ENCODE peak calls at places on chromosomes 1 and 21, in seven cellular contexts. U is SK-N-SH, P is K562, K is H1, A is HepG2, G is HCT116, N is GM12878. T is an unnamed sample.

GRCh38 chr1:25727819-25728286 is 72.1 kb upstream of the SELENON start:
- DNase-seq in P (peak; percentile 33), G (no peak), K (peak; percentile 50), N (no peak), A (peak; percentile 23), U (peak; percentile 82), T (no peak)

GRCh38 chr1:227844320-227845114 is 29.0 kb downstream of the PRSS38 start:
- DNase-seq in G (no peak), K (no peak), N (no peak), A (no peak), P (no peak), U (no peak), T (no peak)

GRCh38 chr1:111290104-111290503 is 547 bp upstream of the CHIA start:
- DNase-seq in A (no peak), U (no peak), P (no peak), G (no peak), K (no peak), N (no peak), T (no peak)

GRCh38 chr1:198919667-198920398 is 281.0 kb downstream of the PTPRC start:
- DNase-seq in P (no peak), G (no peak), U (no peak), A (no peak), K (no peak), N (no peak), T (no peak)

GRCh38 chr1:78102082-78102481 is 56.3 kb downstream of the GIPC2 start:
- DNase-seq in N (no peak), K (no peak), G (no peak), A (no peak), U (no peak), P (no peak), T (no peak)

GRCh38 chr1:87092852-87093251 is 178.4 kb downstream of the HS2ST1 start:
- DNase-seq in A (no peak), N (no peak), U (no peak), G (no peak), P (no peak), K (no peak), T (no peak)

GRCh38 chr1:224921354-224921753 is 8.1 kb upstream of the DNAH14 start:
- DNase-seq in N (no peak), A (no peak), P (no peak), G (no peak), U (no peak), K (no peak), T (no peak)

GRCh38 chr1:28642056-28642846 is 616 bp downstream of the TAF12 start:
- DNase-seq in G (no peak), A (no peak), K (no peak), N (no peak), P (no peak), U (no peak), T (no peak)

GRCh38 chr1:162970021-162970420 is 99.1 kb upstream of the RGS4 start:
- DNase-seq in N (no peak), U (no peak), A (no peak), P (no peak), K (no peak), G (no peak), T (no peak)

GRCh38 chr1:157357111-157357510 is 195.2 kb downstream of the FCRL5 start:
- DNase-seq in A (no peak), P (no peak), K (no peak), N (no peak), G (no peak), U (no peak), T (no peak)

GRCh38 chr1:19468397-19468956 is 16.9 kb downstream of the CAPZB start:
- DNase-seq in G (no peak), N (no peak), P (peak; percentile 75), A (peak; percentile 60), U (no peak), K (no peak), T (no peak)

GRCh38 chr1:203612932-203613682 is 13.5 kb upstream of the ATP2B4 start:
- DNase-seq in U (no peak), K (no peak), N (no peak), A (no peak), P (no peak), G (no peak), T (no peak)

GRCh38 chr1:176858421-176858916 is 306.0 kb downstream of the ASTN1 start:
- DNase-seq in K (no peak), U (no peak), P (no peak), N (no peak), A (no peak), G (no peak), T (no peak)

GRCh38 chr1:47513393-47513792 is 75.5 kb downstream of the FOXD2 start:
- DNase-seq in U (no peak), A (no peak), P (no peak), K (no peak), G (no peak), N (no peak), T (peak; percentile 11)

GRCh38 chr1:8092603-8093141 is 66.6 kb upstream of the ERRFI1 start:
- DNase-seq in K (no peak), N (no peak), A (no peak), G (no peak), P (no peak), U (no peak), T (no peak)

GRCh38 chr1:19762175-19762779 is 37.4 kb downstream of the TMCO4 start:
- DNase-seq in U (peak; percentile 75), G (no peak), A (peak; percentile 6), N (no peak), P (peak; percentile 87), K (peak; percentile 84), T (peak; percentile 44)

GRCh38 chr1:217431395-217431794 is 199.5 kb downstream of the GPATCH2 start:
- DNase-seq in P (no peak), U (no peak), N (no peak), K (no peak), A (no peak), G (no peak), T (peak; percentile 17)

GRCh38 chr21:45224189-45224938 is 63.3 kb downstream of the POFUT2 start:
- DNase-seq in P (no peak), U (no peak), A (no peak), G (no peak), K (no peak), N (no peak), T (no peak)

GRCh38 chr1:159867322-159868064 is 5.0 kb upstream of the VSIG8 start:
- DNase-seq in P (no peak), U (no peak), K (no peak), G (no peak), A (no peak), N (no peak), T (peak; percentile 88)
- TF ChIP-seq JUND in P (no peak), U (no peak), K (no peak), G (no peak), A (no peak), N (no peak), T (no peak)

GRCh38 chr1:68904472-68904871 is 407.6 kb upstream of the DEPDC1 start:
- DNase-seq in P (no peak), N (no peak), A (no peak), K (no peak), U (no peak), G (no peak), T (no peak)
- TF ChIP-seq JUND in P (no peak), N (no peak), A (no peak), K (peak; percentile 62), U (no peak), G (no peak), T (no peak)

GRCh38 chr1:56531624-56532358 is 47.6 kb downstream of the PLPP3 start:
- DNase-seq in N (no peak), A (no peak), P (no peak), U (peak; percentile 41), K (no peak), G (no peak), T (no peak)

GRCh38 chr1:56533197-56533596 is 46.2 kb downstream of the PLPP3 start:
- DNase-seq in K (no peak), A (no peak), G (no peak), P (no peak), U (no peak), N (no peak), T (no peak)

GRCh38 chr1:56533621-56534020 is 45.7 kb downstream of the PLPP3 start:
- DNase-seq in G (no peak), N (no peak), P (no peak), U (no peak), K (no peak), A (no peak), T (no peak)

GRCh38 chr1:56534252-56534651 is 45.1 kb downstream of the PLPP3 start:
- DNase-seq in K (no peak), N (no peak), U (no peak), A (no peak), P (no peak), G (no peak), T (no peak)

DNA sequence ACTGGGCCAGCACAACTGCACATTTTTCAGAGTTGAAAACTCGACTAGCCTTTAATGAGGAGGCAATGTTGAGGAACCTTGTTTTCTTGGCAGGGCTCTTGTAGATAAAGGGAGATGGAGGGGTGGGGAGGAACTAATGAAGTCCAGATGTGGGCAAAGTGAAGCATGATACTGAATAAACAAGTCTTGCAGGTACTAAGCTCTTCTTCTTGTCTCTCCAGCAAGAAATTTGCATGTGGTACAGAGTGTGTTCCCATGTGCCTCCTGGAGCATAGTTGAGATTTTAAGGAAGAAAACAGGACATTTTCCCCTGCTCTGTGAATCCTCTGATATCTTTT is 47.0 kb downstream of the PLPP3 start:
- DNase-seq in G (no peak), N (no peak), A (no peak), K (no peak), P (no peak), U (no peak), T (no peak)
- TF ChIP-seq JUND in G (no peak), N (no peak), A (no peak), K (no peak), P (no peak), U (no peak), T (no peak)

DNA sequence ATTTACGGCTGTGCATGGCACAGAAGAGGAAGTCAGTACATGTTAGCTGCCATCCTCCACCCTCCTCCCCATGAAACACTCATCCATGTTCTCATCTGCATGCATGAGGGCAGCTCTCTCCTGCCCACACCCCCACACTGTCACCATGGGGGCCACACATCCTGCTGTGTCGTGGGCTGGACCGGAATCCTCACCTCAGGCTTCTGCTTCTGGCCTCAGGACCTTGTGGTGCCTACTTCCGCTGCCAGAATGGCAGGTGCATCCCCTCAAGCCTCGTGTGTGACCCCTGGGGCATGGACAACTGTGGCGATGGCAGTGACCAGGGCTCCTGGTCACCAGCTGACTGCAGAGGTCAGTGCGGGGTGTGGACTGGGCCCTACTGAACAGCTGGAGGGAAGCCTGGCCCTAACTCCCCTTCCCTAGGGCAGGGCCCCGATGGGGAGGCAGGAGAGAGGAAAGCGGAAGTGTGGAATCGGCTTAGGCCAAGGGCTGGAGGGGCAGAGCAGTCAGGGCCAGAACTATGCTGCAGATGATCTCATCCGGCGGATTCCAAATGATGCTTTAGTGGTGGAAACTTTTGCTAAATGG is 3.8 kb downstream of the LDLRAD2 start:
- DNase-seq in N (no peak), P (no peak), U (peak; percentile 16), G (no peak), K (no peak), A (no peak), T (no peak)
- TF ChIP-seq JUND in N (no peak), P (no peak), U (no peak), G (no peak), K (no peak), A (no peak), T (no peak)

DNA sequence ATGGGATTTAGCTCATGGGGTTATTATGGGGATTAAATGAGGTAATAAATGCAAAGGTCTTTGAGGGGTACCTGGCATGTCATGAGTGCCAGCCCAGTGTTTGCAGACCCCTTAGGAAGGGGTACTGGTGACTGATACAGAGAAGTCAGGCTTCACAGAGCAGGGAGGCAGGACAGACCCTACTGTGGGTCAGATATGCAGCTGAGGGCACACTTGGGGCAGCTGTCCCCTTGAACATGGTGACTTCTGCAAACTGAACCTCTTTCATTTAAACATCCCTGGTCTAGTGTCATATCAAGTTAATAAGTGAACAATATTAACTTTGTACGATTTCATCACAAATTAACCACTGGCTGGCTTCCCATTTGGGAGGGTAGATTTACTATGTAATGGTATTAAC is 25.9 kb downstream of the STPG1 start:
- DNase-seq in G (no peak), K (peak; percentile 17), U (no peak), A (no peak), P (no peak), N (no peak), T (no peak)
- TF ChIP-seq JUND in G (no peak), K (no peak), U (no peak), A (no peak), P (no peak), N (no peak), T (no peak)